ENCODE peak calls at places on chromosomes 3 and 15, in ten cellular contexts. One of them, this sample, is unnamed.

GRCh38 chr15:78306176-78306774 is 6.9 kb upstream of the SKIC8 start:
- DNase-seq in pancreas: no peak
- DNase-seq in RWPE1: no peak
- DNase-seq in neural crest cell: no peak
- DNase-seq in nephron progenitor cell: no peak
- DNase-seq in uterus: no peak
- DNase-seq in B cell: no peak
- DNase-seq in cardiac muscle cell: no peak
- DNase-seq in mucosa of descending colon: no peak
- DNase-seq in AG04449: no peak
- DNase-seq in this sample: no peak

GRCh38 chr3:197029511-197030167 is at the start of gene MELTF:
- DNase-seq in nephron progenitor cell: peak
- DNase-seq in cardiac muscle cell: peak
- DNase-seq in neural crest cell: peak
- DNase-seq in uterus: peak
- DNase-seq in AG04449: no peak
- DNase-seq in RWPE1: peak
- DNase-seq in pancreas: peak
- DNase-seq in mucosa of descending colon: peak
- DNase-seq in B cell: peak
- DNase-seq in this sample: peak

GRCh38 chr3:166013073-166013679 is 176.0 kb upstream of the BCHE start:
- DNase-seq in nephron progenitor cell: peak
- DNase-seq in mucosa of descending colon: no peak
- DNase-seq in pancreas: no peak
- DNase-seq in uterus: no peak
- DNase-seq in AG04449: no peak
- DNase-seq in cardiac muscle cell: peak
- DNase-seq in neural crest cell: peak
- DNase-seq in B cell: no peak
- DNase-seq in RWPE1: peak
- DNase-seq in this sample: no peak

GRCh38 chr3:47780727-47781325 is 867 bp downstream of the SMARCC1 start:
- DNase-seq in B cell: no peak
- DNase-seq in pancreas: no peak
- DNase-seq in neural crest cell: no peak
- DNase-seq in RWPE1: no peak
- DNase-seq in mucosa of descending colon: no peak
- DNase-seq in nephron progenitor cell: no peak
- DNase-seq in AG04449: no peak
- DNase-seq in uterus: no peak
- DNase-seq in cardiac muscle cell: no peak
- DNase-seq in this sample: no peak

GRCh38 chr3:45199837-45200648 is 26.0 kb downstream of the TMEM158 start:
- DNase-seq in uterus: no peak
- DNase-seq in AG04449: peak
- DNase-seq in mucosa of descending colon: no peak
- DNase-seq in pancreas: no peak
- DNase-seq in RWPE1: peak
- DNase-seq in nephron progenitor cell: no peak
- DNase-seq in B cell: no peak
- DNase-seq in neural crest cell: no peak
- DNase-seq in cardiac muscle cell: no peak
- DNase-seq in this sample: no peak

GRCh38 chr3:187968883-187969580 is 184.9 kb upstream of the LPP start:
- DNase-seq in AG04449: peak
- DNase-seq in RWPE1: peak
- DNase-seq in nephron progenitor cell: no peak
- DNase-seq in pancreas: no peak
- DNase-seq in neural crest cell: no peak
- DNase-seq in cardiac muscle cell: no peak
- DNase-seq in B cell: no peak
- DNase-seq in uterus: no peak
- DNase-seq in mucosa of descending colon: no peak
- DNase-seq in this sample: no peak

GRCh38 chr3:192947421-192947820 is 29.8 kb upstream of the MB21D2 start:
- DNase-seq in mucosa of descending colon: no peak
- DNase-seq in RWPE1: no peak
- DNase-seq in uterus: no peak
- DNase-seq in neural crest cell: no peak
- DNase-seq in AG04449: no peak
- DNase-seq in cardiac muscle cell: no peak
- DNase-seq in nephron progenitor cell: no peak
- DNase-seq in pancreas: no peak
- DNase-seq in B cell: no peak
- DNase-seq in this sample: no peak

GRCh38 chr15:55990516-55990915 is 2.9 kb downstream of the NEDD4 start:
- DNase-seq in RWPE1: no peak
- DNase-seq in mucosa of descending colon: no peak
- DNase-seq in neural crest cell: no peak
- DNase-seq in pancreas: no peak
- DNase-seq in cardiac muscle cell: no peak
- DNase-seq in nephron progenitor cell: no peak
- DNase-seq in AG04449: no peak
- DNase-seq in uterus: no peak
- DNase-seq in B cell: no peak
- DNase-seq in this sample: no peak

GRCh38 chr3:65619391-65620298 is 419.1 kb downstream of the MAGI1 start:
- DNase-seq in nephron progenitor cell: no peak
- DNase-seq in RWPE1: no peak
- DNase-seq in neural crest cell: no peak
- DNase-seq in cardiac muscle cell: no peak
- DNase-seq in B cell: no peak
- DNase-seq in AG04449: peak
- DNase-seq in uterus: no peak
- DNase-seq in mucosa of descending colon: no peak
- DNase-seq in pancreas: no peak
- DNase-seq in this sample: no peak

GRCh38 chr3:29291982-29292363 is 11.1 kb downstream of the RBMS3 start:
- DNase-seq in uterus: no peak
- DNase-seq in neural crest cell: no peak
- DNase-seq in cardiac muscle cell: no peak
- DNase-seq in mucosa of descending colon: no peak
- DNase-seq in AG04449: no peak
- DNase-seq in pancreas: no peak
- DNase-seq in RWPE1: no peak
- DNase-seq in nephron progenitor cell: no peak
- DNase-seq in B cell: no peak
- DNase-seq in this sample: no peak

GRCh38 chr15:31325432-31325975 is 1.1 kb upstream of the KLF13 start:
- DNase-seq in mucosa of descending colon: peak
- DNase-seq in uterus: peak
- DNase-seq in pancreas: peak
- DNase-seq in neural crest cell: peak
- DNase-seq in RWPE1: peak
- DNase-seq in nephron progenitor cell: peak
- DNase-seq in AG04449: no peak
- DNase-seq in B cell: peak
- DNase-seq in cardiac muscle cell: peak
- DNase-seq in this sample: peak

GRCh38 chr3:46019707-46020106 is 7.6 kb downstream of the XCR1 start:
- DNase-seq in pancreas: no peak
- DNase-seq in nephron progenitor cell: no peak
- DNase-seq in AG04449: no peak
- DNase-seq in cardiac muscle cell: no peak
- DNase-seq in B cell: no peak
- DNase-seq in RWPE1: no peak
- DNase-seq in neural crest cell: no peak
- DNase-seq in mucosa of descending colon: no peak
- DNase-seq in uterus: no peak
- DNase-seq in this sample: no peak

GRCh38 chr3:41095702-41096101 is 103.6 kb upstream of the CTNNB1 start:
- DNase-seq in neural crest cell: no peak
- DNase-seq in AG04449: no peak
- DNase-seq in pancreas: no peak
- DNase-seq in RWPE1: no peak
- DNase-seq in cardiac muscle cell: no peak
- DNase-seq in uterus: no peak
- DNase-seq in mucosa of descending colon: no peak
- DNase-seq in nephron progenitor cell: no peak
- DNase-seq in B cell: no peak
- DNase-seq in this sample: no peak

GRCh38 chr15:85704720-85705119 is 90.0 kb downstream of the KLHL25 start:
- DNase-seq in pancreas: no peak
- DNase-seq in RWPE1: no peak
- DNase-seq in B cell: no peak
- DNase-seq in neural crest cell: no peak
- DNase-seq in nephron progenitor cell: no peak
- DNase-seq in mucosa of descending colon: no peak
- DNase-seq in cardiac muscle cell: peak
- DNase-seq in uterus: no peak
- DNase-seq in AG04449: no peak
- DNase-seq in this sample: no peak

GRCh38 chr3:195188530-195188917 is 82.4 kb downstream of the XXYLT1 start:
- DNase-seq in B cell: no peak
- DNase-seq in pancreas: no peak
- DNase-seq in nephron progenitor cell: no peak
- DNase-seq in uterus: no peak
- DNase-seq in RWPE1: no peak
- DNase-seq in neural crest cell: no peak
- DNase-seq in mucosa of descending colon: no peak
- DNase-seq in AG04449: no peak
- DNase-seq in cardiac muscle cell: no peak
- DNase-seq in this sample: no peak
- TF ChIP-seq CTCF in B cell: no peak
- TF ChIP-seq CTCF in pancreas: no peak
- TF ChIP-seq CTCF in nephron progenitor cell: no peak
- TF ChIP-seq CTCF in uterus: no peak
- TF ChIP-seq CTCF in RWPE1: no peak
- TF ChIP-seq CTCF in neural crest cell: no peak
- TF ChIP-seq CTCF in mucosa of descending colon: no peak
- TF ChIP-seq CTCF in AG04449: peak
- TF ChIP-seq CTCF in cardiac muscle cell: peak
- TF ChIP-seq CTCF in this sample: no peak

DNA sequence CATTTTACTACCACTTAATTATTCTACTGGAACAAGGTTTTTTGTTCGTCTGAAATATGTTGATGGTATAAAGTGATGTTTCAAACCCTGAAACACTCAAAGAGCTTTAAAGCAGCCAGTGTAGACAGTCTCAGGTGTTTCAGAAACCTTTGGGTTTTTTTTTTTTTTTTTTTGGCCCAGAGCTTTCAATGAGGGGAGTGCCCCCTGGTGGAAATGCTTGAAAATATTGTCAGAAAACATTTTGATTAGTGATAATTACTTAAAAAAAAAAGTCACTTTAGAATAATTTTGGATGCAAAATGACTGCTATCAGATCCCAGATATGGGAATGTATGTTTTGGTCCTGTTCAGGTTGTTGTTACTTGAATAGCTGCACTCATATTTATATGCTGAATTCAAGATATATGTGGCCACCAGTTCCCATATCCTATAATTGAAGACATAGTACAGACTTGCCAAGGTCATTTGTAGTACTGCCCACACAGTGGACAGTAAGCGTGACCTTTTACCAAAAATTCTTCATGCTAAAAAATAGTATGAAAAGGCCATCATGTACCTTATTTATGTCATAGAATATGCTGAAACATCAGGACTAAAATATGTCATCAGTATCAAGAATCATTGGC is 35.9 kb downstream of the SATB1 start:
- DNase-seq in B cell: no peak
- DNase-seq in uterus: no peak
- DNase-seq in neural crest cell: peak
- DNase-seq in nephron progenitor cell: peak
- DNase-seq in RWPE1: peak
- DNase-seq in AG04449: no peak
- DNase-seq in cardiac muscle cell: peak
- DNase-seq in pancreas: no peak
- DNase-seq in mucosa of descending colon: no peak
- DNase-seq in this sample: peak
- TF ChIP-seq CTCF in B cell: peak
- TF ChIP-seq CTCF in uterus: no peak
- TF ChIP-seq CTCF in neural crest cell: peak
- TF ChIP-seq CTCF in nephron progenitor cell: peak
- TF ChIP-seq CTCF in RWPE1: peak
- TF ChIP-seq CTCF in AG04449: peak
- TF ChIP-seq CTCF in cardiac muscle cell: peak
- TF ChIP-seq CTCF in pancreas: peak
- TF ChIP-seq CTCF in mucosa of descending colon: peak
- TF ChIP-seq CTCF in this sample: peak

GRCh38 chr3:82410366-82410765 is 648.9 kb upstream of the GBE1 start:
- DNase-seq in AG04449: no peak
- DNase-seq in cardiac muscle cell: no peak
- DNase-seq in B cell: no peak
- DNase-seq in neural crest cell: no peak
- DNase-seq in mucosa of descending colon: no peak
- DNase-seq in RWPE1: no peak
- DNase-seq in uterus: no peak
- DNase-seq in nephron progenitor cell: no peak
- DNase-seq in pancreas: no peak
- DNase-seq in this sample: no peak
- TF ChIP-seq CTCF in AG04449: no peak
- TF ChIP-seq CTCF in cardiac muscle cell: no peak
- TF ChIP-seq CTCF in B cell: no peak
- TF ChIP-seq CTCF in neural crest cell: no peak
- TF ChIP-seq CTCF in mucosa of descending colon: no peak
- TF ChIP-seq CTCF in RWPE1: no peak
- TF ChIP-seq CTCF in uterus: no peak
- TF ChIP-seq CTCF in nephron progenitor cell: no peak
- TF ChIP-seq CTCF in pancreas: no peak
- TF ChIP-seq CTCF in this sample: no peak

GRCh38 chr3:124696011-124696410 is 34.2 kb upstream of the UMPS start:
- DNase-seq in cardiac muscle cell: no peak
- DNase-seq in RWPE1: no peak
- DNase-seq in uterus: no peak
- DNase-seq in B cell: no peak
- DNase-seq in mucosa of descending colon: no peak
- DNase-seq in neural crest cell: no peak
- DNase-seq in nephron progenitor cell: no peak
- DNase-seq in AG04449: no peak
- DNase-seq in pancreas: no peak
- DNase-seq in this sample: no peak

GRCh38 chr3:124688580-124689454 is 41.4 kb upstream of the UMPS start:
- DNase-seq in neural crest cell: peak
- DNase-seq in cardiac muscle cell: peak
- DNase-seq in RWPE1: peak
- DNase-seq in uterus: peak
- DNase-seq in AG04449: no peak
- DNase-seq in pancreas: peak
- DNase-seq in nephron progenitor cell: peak
- DNase-seq in mucosa of descending colon: peak
- DNase-seq in B cell: peak
- DNase-seq in this sample: peak

GRCh38 chr3:124694486-124694885 is 35.8 kb upstream of the UMPS start:
- DNase-seq in nephron progenitor cell: no peak
- DNase-seq in cardiac muscle cell: no peak
- DNase-seq in RWPE1: no peak
- DNase-seq in AG04449: no peak
- DNase-seq in neural crest cell: no peak
- DNase-seq in mucosa of descending colon: no peak
- DNase-seq in uterus: no peak
- DNase-seq in pancreas: no peak
- DNase-seq in B cell: no peak
- DNase-seq in this sample: no peak

GRCh38 chr3:124695369-124695768 is 34.9 kb upstream of the UMPS start:
- DNase-seq in uterus: no peak
- DNase-seq in cardiac muscle cell: no peak
- DNase-seq in neural crest cell: no peak
- DNase-seq in nephron progenitor cell: no peak
- DNase-seq in RWPE1: no peak
- DNase-seq in mucosa of descending colon: no peak
- DNase-seq in AG04449: no peak
- DNase-seq in pancreas: no peak
- DNase-seq in B cell: no peak
- DNase-seq in this sample: no peak

GRCh38 chr3:124691599-124691998 is 38.7 kb upstream of the UMPS start:
- DNase-seq in B cell: no peak
- DNase-seq in cardiac muscle cell: no peak
- DNase-seq in pancreas: no peak
- DNase-seq in nephron progenitor cell: no peak
- DNase-seq in uterus: no peak
- DNase-seq in neural crest cell: no peak
- DNase-seq in RWPE1: no peak
- DNase-seq in AG04449: no peak
- DNase-seq in mucosa of descending colon: no peak
- DNase-seq in this sample: no peak
- TF ChIP-seq CTCF in B cell: no peak
- TF ChIP-seq CTCF in cardiac muscle cell: no peak
- TF ChIP-seq CTCF in pancreas: no peak
- TF ChIP-seq CTCF in nephron progenitor cell: no peak
- TF ChIP-seq CTCF in uterus: no peak
- TF ChIP-seq CTCF in neural crest cell: no peak
- TF ChIP-seq CTCF in RWPE1: no peak
- TF ChIP-seq CTCF in AG04449: no peak
- TF ChIP-seq CTCF in mucosa of descending colon: no peak
- TF ChIP-seq CTCF in this sample: no peak

This sample was measured in GM10248.